ENCODE peak calls at places on chromosome 16, in six cellular contexts. T is MCF 10A, K is uterus, Y is AG10803, H is WTC11, E is Calu3. A is an unnamed sample.

GRCh38 chr16:18983565-18984424 is at the start of gene TMC7:
- DNase-seq in T (peak; percentile 84), K (peak; percentile 56), Y (peak; percentile 77), H (peak; percentile 95), E (peak; percentile 99), A (no peak)

GRCh38 chr16:85675528-85675927 is 13.2 kb downstream of the GINS2 start:
- DNase-seq in T (peak; percentile 32), K (no peak), Y (peak; percentile 31), H (no peak), E (no peak), A (no peak)

GRCh38 chr16:85319208-85319983 is 207.1 kb upstream of the CIBAR2 start:
- DNase-seq in T (no peak), K (no peak), Y (no peak), H (no peak), E (no peak), A (no peak)

GRCh38 chr16:57764341-57765159 is 29.0 kb downstream of the KATNB1 start:
- DNase-seq in T (peak; percentile 88), K (no peak), Y (peak; percentile 81), H (peak; percentile 95), E (peak; percentile 65), A (peak; percentile 55)

GRCh38 chr16:23164736-23165135 is 15.5 kb upstream of the USP31 start:
- DNase-seq in T (no peak), K (no peak), Y (no peak), H (no peak), E (no peak), A (no peak)

GRCh38 chr16:28543072-28543471 is 4.3 kb upstream of the NUPR1 start:
- DNase-seq in T (no peak), K (no peak), Y (no peak), H (no peak), E (peak; percentile 15), A (no peak)

GRCh38 chr16:68117884-68118283 is 32.7 kb downstream of the NFATC3 start:
- DNase-seq in T (no peak), K (no peak), Y (no peak), H (no peak), E (no peak), A (no peak)

GRCh38 chr16:89040391-89040790 is 53.3 kb upstream of the ACSF3 start:
- DNase-seq in T (no peak), K (no peak), Y (no peak), H (no peak), E (no peak), A (no peak)

GRCh38 chr16:64933890-64934289 is 188.0 kb downstream of the CDH11 start:
- DNase-seq in T (no peak), K (no peak), Y (no peak), H (no peak), E (no peak), A (no peak)

GRCh38 chr16:22979038-22979437 is 165.1 kb downstream of the HS3ST2 start:
- DNase-seq in T (no peak), K (no peak), Y (no peak), H (no peak), E (no peak), A (no peak)

GRCh38 chr16:71629617-71630016 is 3.6 kb downstream of the MARVELD3 start:
- DNase-seq in T (no peak), K (no peak), Y (no peak), H (no peak), E (no peak), A (no peak)

GRCh38 chr16:75074920-75075687 is 41.5 kb downstream of the LDHD start:
- DNase-seq in T (no peak), K (no peak), Y (no peak), H (no peak), E (no peak), A (no peak)

GRCh38 chr16:86196687-86197391 is 297.9 kb downstream of the IRF8 start:
- DNase-seq in T (no peak), K (no peak), Y (no peak), H (no peak), E (no peak), A (no peak)

GRCh38 chr16:49884033-49884707 is 28.3 kb upstream of the ZNF423 start:
- DNase-seq in T (no peak), K (no peak), Y (no peak), H (no peak), E (peak; percentile 21), A (no peak)

GRCh38 chr16:27436065-27436464 is 34.1 kb downstream of the IL21R start:
- DNase-seq in T (no peak), K (peak; percentile 3), Y (no peak), H (no peak), E (no peak), A (no peak)

GRCh38 chr16:65024649-65025243 is 97.1 kb downstream of the CDH11 start:
- DNase-seq in T (no peak), K (peak; percentile 20), Y (peak; percentile 22), H (no peak), E (no peak), A (no peak)

GRCh38 chr16:57125969-57126368 is 33.6 kb downstream of the CPNE2 start:
- DNase-seq in T (no peak), K (no peak), Y (no peak), H (no peak), E (no peak), A (no peak)

GRCh38 chr16:63938661-63939060 is 1183.2 kb downstream of the CDH11 start:
- DNase-seq in T (no peak), K (no peak), Y (peak; percentile 3), H (no peak), E (no peak), A (no peak)

GRCh38 chr16:77967054-77968035 is 55.0 kb upstream of the CLEC3A start:
- DNase-seq in T (no peak), K (no peak), Y (no peak), H (peak; percentile 23), E (no peak), A (no peak)

GRCh38 chr16:84184775-84185174 is 2.1 kb downstream of the TAF1C start:
- DNase-seq in T (no peak), K (peak; percentile 47), Y (no peak), H (no peak), E (no peak), A (no peak)

GRCh38 chr16:84182104-84182503 is 4.8 kb downstream of the TAF1C start:
- DNase-seq in T (no peak), K (no peak), Y (no peak), H (no peak), E (no peak), A (no peak)

GRCh38 chr16:84182680-84183571 is 3.9 kb downstream of the TAF1C start:
- DNase-seq in T (no peak), K (no peak), Y (no peak), H (no peak), E (no peak), A (no peak)

GRCh38 chr16:84183572-84183875 is 3.3 kb downstream of the TAF1C start:
- DNase-seq in T (no peak), K (no peak), Y (no peak), H (no peak), E (no peak), A (no peak)

GRCh38 chr16:84183911-84184310 is 2.9 kb downstream of the TAF1C start:
- DNase-seq in T (no peak), K (no peak), Y (no peak), H (no peak), E (no peak), A (no peak)
- TF ChIP-seq CTCF in T (no peak), K (no peak), Y (peak; percentile 10), H (no peak), E (no peak), A (peak; percentile 38)

GRCh38 chr16:9079430-9079812 is 12.0 kb upstream of the HAPSTR1 start:
- DNase-seq in T (no peak), K (no peak), Y (no peak), H (no peak), E (no peak), A (no peak)

GRCh38 chr16:9072806-9073341 is 18.6 kb upstream of the HAPSTR1 start:
- DNase-seq in T (peak; percentile 85), K (no peak), Y (peak; percentile 91), H (no peak), E (no peak), A (peak; percentile 77)

GRCh38 chr16:9081183-9081582 is 10.3 kb upstream of the HAPSTR1 start:
- DNase-seq in T (no peak), K (no peak), Y (no peak), H (no peak), E (no peak), A (no peak)

GRCh38 chr16:9075299-9076071 is 16.0 kb upstream of the HAPSTR1 start:
- DNase-seq in T (no peak), K (no peak), Y (no peak), H (no peak), E (no peak), A (no peak)

DNA sequence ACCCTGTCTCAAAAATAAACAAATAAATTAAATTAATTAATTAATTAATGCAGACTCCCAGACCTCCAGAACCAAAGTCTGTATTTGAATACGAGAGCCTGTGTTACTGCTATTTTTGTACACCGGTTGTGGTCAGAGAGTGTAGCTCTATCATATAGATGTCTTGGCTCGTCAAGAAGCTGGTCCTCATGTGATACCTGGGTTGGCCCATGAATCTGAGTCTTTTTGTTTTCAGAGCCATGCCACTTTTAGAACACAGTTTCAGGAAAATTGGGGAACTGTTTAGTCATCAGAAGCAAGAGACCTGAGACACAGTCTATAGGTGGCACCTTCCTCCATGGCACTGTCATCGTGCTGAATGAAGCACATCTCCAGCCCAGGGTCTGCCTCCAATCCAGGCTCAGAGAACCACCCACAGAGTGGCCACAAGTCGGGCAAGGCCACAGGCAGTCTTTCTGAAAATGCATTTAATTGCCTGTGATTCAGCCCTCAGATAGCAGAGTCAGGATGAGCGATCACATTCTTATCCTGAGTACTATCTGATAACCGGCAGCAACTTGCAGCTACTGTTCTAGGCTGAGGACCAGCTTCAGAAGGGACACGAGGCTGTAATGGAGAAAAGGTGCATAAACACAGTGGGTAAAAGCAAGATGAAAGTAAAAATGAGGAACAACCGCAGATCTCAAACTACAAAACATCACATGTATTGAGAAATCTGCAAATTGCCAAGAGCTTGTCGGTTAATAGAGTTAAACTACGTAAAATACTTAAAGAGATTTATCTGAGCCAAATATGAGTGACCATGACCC is 14.2 kb upstream of the HAPSTR1 start:
- DNase-seq in T (no peak), K (no peak), Y (peak; percentile 74), H (no peak), E (no peak), A (peak; percentile 55)
- TF ChIP-seq CTCF in T (no peak), K (no peak), Y (no peak), H (no peak), E (no peak), A (no peak)

DNA sequence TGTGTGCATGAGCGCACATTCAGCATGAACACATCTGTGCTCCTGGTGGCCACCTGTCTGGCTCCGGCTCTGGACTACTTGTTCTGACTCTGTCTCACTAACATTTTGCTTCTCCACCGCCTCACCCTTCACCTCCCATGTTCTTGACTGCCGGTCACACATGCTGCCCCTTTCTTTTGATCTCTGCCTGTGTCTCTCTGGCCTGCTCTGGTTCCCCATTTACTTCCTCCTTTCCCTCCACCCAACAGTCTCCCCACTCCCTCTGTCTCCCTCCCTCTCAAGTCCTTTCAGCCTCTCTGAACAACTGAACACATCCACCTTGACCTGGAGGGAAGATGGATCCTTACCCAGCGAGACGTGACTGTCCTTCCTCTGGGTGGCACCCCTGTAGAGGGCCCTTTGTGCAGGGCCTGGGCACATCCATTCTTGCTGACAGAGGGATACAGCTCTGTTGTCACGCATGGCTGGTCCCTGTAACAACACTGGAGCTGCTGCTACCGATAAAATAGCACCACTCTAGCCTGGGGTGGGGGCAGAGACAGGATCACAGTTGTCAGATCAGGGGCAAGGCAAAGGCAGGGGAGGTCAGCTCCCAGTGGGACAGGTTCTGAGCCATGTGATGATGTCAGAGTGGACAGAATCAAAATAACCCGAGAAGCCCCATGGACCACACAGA is 11.0 kb downstream of the ZSCAN32 start:
- DNase-seq in T (no peak), K (no peak), Y (no peak), H (no peak), E (no peak), A (no peak)
- TF ChIP-seq CTCF in T (no peak), K (no peak), Y (no peak), H (no peak), E (no peak), A (no peak)

GRCh38 chr16:66927012-66927436 is 1.7 kb upstream of the RRAD start:
- DNase-seq in T (peak; percentile 79), K (no peak), Y (peak; percentile 94), H (peak; percentile 24), E (peak; percentile 78), A (peak; percentile 55)
- TF ChIP-seq CTCF in T (no peak), K (no peak), Y (peak; percentile 10), H (no peak), E (no peak), A (no peak)

A was measured in AG09309.